ENCODE peak calls at places on chromosomes 16 and 17, in nine cellular contexts. Q is psoas muscle, F is cardiac muscle cell, E is IMR-90, T is prostate gland, U is OCI-LY7, G is ascending aorta, I is tibial artery, C is esophagus squamous epithelium. Z is an unnamed sample.

GRCh38 chr17:34651267-34651955 is 72.0 kb downstream of the TMEM132E start:
- DNase-seq in Q (no peak), U (no peak), F (no peak), E (no peak), G (no peak), I (no peak), C (no peak), T (no peak), Z (no peak)

GRCh38 chr16:74224828-74225227 is 71.8 kb upstream of the PSMD7 start:
- DNase-seq in G (no peak), U (no peak), Q (no peak), E (peak; percentile 33), I (no peak), T (no peak), C (no peak), F (peak; percentile 1), Z (no peak)

GRCh38 chr16:68289621-68290329 is 21.0 kb downstream of the SLC7A6OS start:
- DNase-seq in F (no peak), E (no peak), G (no peak), U (peak; percentile 80), I (no peak), T (no peak), C (no peak), Q (no peak), Z (peak; percentile 69)

GRCh38 chr17:19645608-19646250 is 2.8 kb upstream of the ALDH3A2 start:
- DNase-seq in F (peak; percentile 42), T (no peak), Q (peak; percentile 25), C (no peak), G (no peak), U (peak; percentile 41), I (peak; percentile 29), E (no peak), Z (no peak)

GRCh38 chr16:865026-865425 is 64.5 kb upstream of the GNG13 start:
- DNase-seq in E (no peak), Q (no peak), T (no peak), C (no peak), G (no peak), I (no peak), F (no peak), U (no peak), Z (no peak)

GRCh38 chr17:39608142-39608541 is 422 bp upstream of the NEUROD2 start:
- DNase-seq in C (no peak), T (no peak), F (no peak), U (no peak), G (no peak), Q (no peak), E (no peak), I (no peak), Z (no peak)

GRCh38 chr16:47285001-47285400 is 141.3 kb upstream of the NETO2 start:
- DNase-seq in E (no peak), I (no peak), T (no peak), G (no peak), Q (no peak), F (no peak), U (no peak), C (no peak), Z (no peak)

GRCh38 chr17:61188081-61188480 is 211.6 kb upstream of the TBX2 start:
- DNase-seq in Q (no peak), E (no peak), F (no peak), U (no peak), C (no peak), T (no peak), I (no peak), G (no peak), Z (no peak)

GRCh38 chr17:6893382-6894205 is 62.1 kb upstream of the TEKT1 start:
- DNase-seq in Q (no peak), F (no peak), I (no peak), T (no peak), U (no peak), C (no peak), G (no peak), E (no peak), Z (no peak)

GRCh38 chr17:82406131-82406671 is 11.9 kb upstream of the HEXD start:
- DNase-seq in T (no peak), U (no peak), C (no peak), E (no peak), G (no peak), F (no peak), Q (no peak), I (no peak), Z (no peak)

GRCh38 chr16:80751167-80751566 is 53.2 kb downstream of the CDYL2 start:
- DNase-seq in G (no peak), E (peak; percentile 47), U (no peak), C (no peak), Q (no peak), T (peak; percentile 24), F (no peak), I (no peak), Z (no peak)

GRCh38 chr16:86994651-86995171 is 322.5 kb downstream of the C16orf95 start:
- DNase-seq in Q (no peak), G (no peak), E (peak; percentile 97), T (no peak), F (no peak), I (no peak), U (no peak), C (no peak), Z (no peak)

GRCh38 chr17:47829870-47830269 is 1.5 kb downstream of the MRPL10 start:
- DNase-seq in T (no peak), U (no peak), Q (no peak), E (no peak), I (no peak), F (no peak), G (no peak), C (no peak), Z (no peak)

GRCh38 chr16:47132310-47132709 is 11.4 kb downstream of the NETO2 start:
- DNase-seq in I (no peak), C (no peak), G (no peak), F (peak; percentile 12), T (no peak), Q (no peak), U (peak; percentile 5), E (peak; percentile 5), Z (no peak)

GRCh38 chr16:86029131-86029741 is 130.3 kb downstream of the IRF8 start:
- DNase-seq in Q (no peak), T (no peak), C (no peak), I (peak; percentile 22), E (peak; percentile 68), G (no peak), F (no peak), U (no peak), Z (no peak)

GRCh38 chr16:84790291-84790690 is 29.5 kb upstream of the CRISPLD2 start:
- DNase-seq in I (no peak), C (no peak), U (no peak), E (no peak), F (no peak), Q (no peak), G (no peak), T (no peak), Z (no peak)

GRCh38 chr17:56917559-56918296 is 3.9 kb upstream of the TRIM25 start:
- DNase-seq in F (no peak), I (no peak), C (no peak), T (no peak), U (no peak), Q (peak; percentile 41), E (no peak), G (no peak), Z (no peak)

GRCh38 chr17:73600103-73600871 is 44.0 kb downstream of the SDK2 start:
- DNase-seq in F (peak; percentile 27), I (no peak), U (no peak), C (no peak), T (no peak), G (no peak), E (no peak), Q (no peak), Z (no peak)
- TF ChIP-seq CTCF in F (no peak), I (no peak), U (no peak), C (no peak), T (no peak), G (no peak), E (no peak), Q (no peak), Z (no peak)

GRCh38 chr17:44778656-44779210 is 19.9 kb downstream of the ADAM11 start:
- DNase-seq in I (no peak), F (no peak), C (no peak), U (no peak), Q (no peak), E (no peak), T (no peak), G (no peak), Z (no peak)
- H3K4me3 ChIP-seq in I (peak overlapping the region; percentile 35), F (no peak overlapping the region), C (peak overlapping the region; percentile 35), U (peak overlapping the region; percentile 55), Q (peak overlapping the region; percentile 38), E (no peak overlapping the region), T (peak overlapping the region; percentile 33), G (peak overlapping the region; percentile 36), Z (no peak overlapping the region)

DNA sequence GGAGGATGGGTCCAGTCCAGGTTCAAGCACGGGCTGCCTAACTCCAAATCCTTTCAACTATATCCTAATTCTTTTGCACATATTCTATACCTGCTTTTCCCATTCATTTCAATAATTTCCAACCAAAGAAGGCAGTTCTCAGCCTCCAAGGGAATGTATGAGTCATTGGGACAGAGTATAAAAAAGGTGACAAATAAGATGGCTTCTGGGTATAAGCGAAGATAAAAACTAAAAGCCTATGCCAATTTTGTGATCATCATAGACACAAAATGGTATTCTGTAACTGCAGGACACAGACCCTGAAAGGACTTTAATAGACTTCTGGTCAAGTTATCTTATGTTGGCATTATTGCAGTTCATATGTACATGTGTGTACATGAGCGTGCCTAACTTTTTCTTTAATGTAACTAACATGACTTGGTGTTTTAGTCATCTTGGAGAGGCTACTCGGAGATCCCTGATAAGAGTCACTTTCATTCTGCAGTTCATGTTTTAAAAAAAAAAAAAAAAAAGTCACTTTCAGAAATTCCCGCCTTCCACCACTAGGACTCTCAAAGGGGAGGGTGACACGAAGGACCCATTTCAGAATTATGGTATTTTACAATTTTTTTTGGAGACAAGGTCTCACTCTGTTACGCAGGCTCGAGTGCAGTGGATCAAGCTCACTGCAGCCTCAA is 17.3 kb downstream of the COG1 start:
- DNase-seq in Q (no peak), I (no peak), F (no peak), E (no peak), T (no peak), C (no peak), G (no peak), U (no peak), Z (no peak)
- TF ChIP-seq CTCF in Q (peak; percentile 11), I (peak; percentile 8), F (peak; percentile 27), E (peak; percentile 32), T (no peak), C (peak; percentile 17), G (no peak), U (peak; percentile 65), Z (peak; percentile 25)

GRCh38 chr17:978110-979093 is 1.2 kb downstream of the NXN start:
- DNase-seq in C (no peak), E (peak; percentile 61), Q (peak; percentile 42), I (no peak), T (no peak), G (no peak), F (peak; percentile 57), U (no peak), Z (no peak)
- H3K4me3 ChIP-seq in C (peak overlapping the region; percentile 78), E (peak overlapping the region; percentile 86), Q (peak overlapping the region; percentile 87), I (peak overlapping the region; percentile 76), T (peak overlapping the region; percentile 56), G (peak overlapping the region; percentile 58), F (peak overlapping the region; percentile 93), U (no peak overlapping the region), Z (no peak overlapping the region)

DNA sequence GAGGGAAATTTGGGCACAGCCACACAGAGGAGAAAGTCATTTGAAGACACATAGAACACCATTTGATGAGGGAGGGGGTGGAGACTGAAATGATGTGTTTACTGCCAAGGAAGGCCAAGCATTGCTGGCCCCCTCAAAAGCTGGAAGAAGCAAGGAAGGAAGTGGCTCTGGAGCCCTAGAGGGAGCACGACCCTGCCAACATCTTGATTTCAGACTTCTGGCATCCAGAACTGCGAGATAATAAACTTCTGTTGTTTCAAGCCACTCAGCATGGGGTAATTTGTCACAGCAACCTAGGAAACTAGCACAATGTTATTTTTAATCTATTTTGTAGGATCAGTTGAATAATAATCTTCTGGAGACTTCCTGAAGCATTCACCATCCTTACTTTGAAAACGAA is 314.8 kb upstream of the GOT2 start:
- DNase-seq in T (no peak), Q (no peak), I (no peak), E (no peak), F (no peak), C (no peak), U (no peak), G (no peak), Z (no peak)
- TF ChIP-seq CTCF in T (no peak), Q (no peak), I (no peak), E (no peak), F (no peak), C (no peak), U (no peak), G (no peak), Z (no peak)